ENCODE peak calls at places on chromosomes 4 and X, in ten cellular contexts. M is GM12878, F is endothelial cell of umbilical vein, A is HCT116, Y is SK-N-SH, W is H1, T is A549, H is WTC11, C is HepG2, E is K562. X is an unnamed sample.

GRCh38 chr4:24497221-24497620 is 87.1 kb downstream of the DHX15 start:
- DNase-seq in M (no peak), F (no peak), A (no peak), Y (no peak), W (no peak), T (no peak), H (no peak), C (no peak), E (no peak), X (no peak)

GRCh38 chr4:80710748-80711451 is 319.6 kb upstream of the BMP3 start:
- DNase-seq in M (no peak), F (no peak), A (no peak), Y (no peak), W (no peak), T (no peak), H (no peak), C (no peak), E (no peak), X (no peak)

GRCh38 chr4:123676550-123677229 is 280.1 kb downstream of the SPRY1 start:
- DNase-seq in M (no peak), F (no peak), A (no peak), Y (no peak), W (no peak), T (no peak), H (no peak), C (no peak), E (no peak), X (no peak)

GRCh38 chr4:38563703-38564490 is 100.1 kb upstream of the KLF3 start:
- DNase-seq in M (no peak), F (no peak), A (no peak), Y (no peak), W (no peak), T (no peak), H (no peak), C (no peak), E (no peak), X (no peak)

GRCh38 chr4:10690185-10690907 is 5.8 kb upstream of the CLNK start:
- DNase-seq in M (no peak), F (no peak), A (no peak), Y (no peak), W (no peak), T (no peak), H (no peak), C (no peak), E (no peak), X (no peak)

GRCh38 chr4:167622481-167623240 is 388.4 kb upstream of the SPOCK3 start:
- DNase-seq in M (no peak), F (peak; percentile 53), A (peak; percentile 46), Y (peak; percentile 53), W (no peak), T (peak; percentile 45), H (peak; percentile 70), C (peak; percentile 10), E (peak; percentile 17), X (peak; percentile 47)

GRCh38 chr4:18012115-18012806 is 9.3 kb downstream of the LCORL start:
- DNase-seq in M (no peak), F (no peak), A (no peak), Y (no peak), W (no peak), T (no peak), H (no peak), C (no peak), E (no peak), X (no peak)

GRCh38 chrX:18892881-18893280 is 91.0 kb downstream of the PHKA2 start:
- DNase-seq in M (no peak), F (no peak), A (no peak), Y (no peak), W (no peak), T (no peak), H (no peak), C (no peak), E (no peak), X (no peak)

GRCh38 chr4:143294310-143294709 is 42.4 kb upstream of the GAB1 start:
- DNase-seq in M (no peak), F (no peak), A (no peak), Y (peak; percentile 67), W (no peak), T (no peak), H (no peak), C (no peak), E (no peak), X (no peak)

GRCh38 chr4:143292858-143293257 is 43.8 kb upstream of the GAB1 start:
- DNase-seq in M (no peak), F (no peak), A (no peak), Y (no peak), W (no peak), T (no peak), H (no peak), C (no peak), E (no peak), X (no peak)

GRCh38 chr4:143294710-143295109 is 42.0 kb upstream of the GAB1 start:
- DNase-seq in M (no peak), F (no peak), A (no peak), Y (no peak), W (no peak), T (no peak), H (no peak), C (no peak), E (no peak), X (no peak)

GRCh38 chr4:143300860-143301259 is 35.8 kb upstream of the GAB1 start:
- DNase-seq in M (no peak), F (no peak), A (no peak), Y (no peak), W (no peak), T (no peak), H (no peak), C (no peak), E (no peak), X (no peak)

DNA sequence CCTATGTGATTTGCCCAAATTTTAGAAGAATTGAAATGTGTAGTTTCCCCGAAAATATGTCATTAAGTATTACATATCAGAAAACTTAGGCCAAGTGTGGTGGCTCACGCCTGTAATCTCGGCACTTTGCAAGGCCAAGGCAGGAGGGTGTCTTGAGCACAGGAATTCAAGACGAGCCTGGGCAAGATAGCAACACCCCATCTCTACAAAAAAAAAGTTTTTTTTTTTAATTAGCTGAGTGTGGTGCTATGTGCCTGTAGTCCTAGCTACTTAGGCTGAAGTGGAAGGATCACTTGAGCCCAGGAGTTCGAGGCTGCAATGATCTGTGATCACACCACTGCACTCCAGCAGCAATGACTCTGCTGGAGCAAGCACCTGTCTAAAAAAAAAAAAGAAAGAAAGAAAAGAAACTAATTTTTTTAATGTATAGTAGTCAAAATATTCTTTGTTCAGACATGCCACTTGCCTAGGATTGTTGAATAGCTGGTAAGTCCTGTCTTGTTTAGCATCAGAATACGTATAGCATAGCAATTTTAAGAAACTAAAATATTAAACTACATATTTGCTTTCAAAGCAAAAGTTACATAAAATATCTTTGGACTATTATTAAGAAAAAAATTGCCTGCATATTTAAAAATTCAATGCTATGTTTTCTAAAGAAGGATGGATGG is 40.1 kb upstream of the GAB1 start:
- DNase-seq in M (no peak), F (no peak), A (no peak), Y (no peak), W (no peak), T (no peak), H (no peak), C (no peak), E (no peak), X (no peak)
- TF ChIP-seq MAX in M (no peak), F (no peak), A (no peak), Y (no peak), W (no peak), T (no peak), H (no peak), C (no peak), E (no peak), X (no peak)

GRCh38 chr4:7157140-7157488 is 35.2 kb upstream of the SORCS2 start:
- DNase-seq in M (no peak), F (no peak), A (no peak), Y (peak; percentile 76), W (no peak), T (no peak), H (no peak), C (no peak), E (no peak), X (no peak)

GRCh38 chr4:7153711-7154110 is 38.6 kb upstream of the SORCS2 start:
- DNase-seq in M (no peak), F (no peak), A (no peak), Y (no peak), W (no peak), T (no peak), H (no peak), C (no peak), E (no peak), X (no peak)

GRCh38 chr4:7156273-7157139 is 35.8 kb upstream of the SORCS2 start:
- DNase-seq in M (no peak), F (peak; percentile 11), A (no peak), Y (peak; percentile 68), W (no peak), T (peak; percentile 27), H (peak; percentile 59), C (no peak), E (peak; percentile 50), X (no peak)

GRCh38 chr4:7154351-7154981 is 37.9 kb upstream of the SORCS2 start:
- DNase-seq in M (no peak), F (no peak), A (no peak), Y (no peak), W (no peak), T (no peak), H (no peak), C (no peak), E (no peak), X (no peak)

DNA sequence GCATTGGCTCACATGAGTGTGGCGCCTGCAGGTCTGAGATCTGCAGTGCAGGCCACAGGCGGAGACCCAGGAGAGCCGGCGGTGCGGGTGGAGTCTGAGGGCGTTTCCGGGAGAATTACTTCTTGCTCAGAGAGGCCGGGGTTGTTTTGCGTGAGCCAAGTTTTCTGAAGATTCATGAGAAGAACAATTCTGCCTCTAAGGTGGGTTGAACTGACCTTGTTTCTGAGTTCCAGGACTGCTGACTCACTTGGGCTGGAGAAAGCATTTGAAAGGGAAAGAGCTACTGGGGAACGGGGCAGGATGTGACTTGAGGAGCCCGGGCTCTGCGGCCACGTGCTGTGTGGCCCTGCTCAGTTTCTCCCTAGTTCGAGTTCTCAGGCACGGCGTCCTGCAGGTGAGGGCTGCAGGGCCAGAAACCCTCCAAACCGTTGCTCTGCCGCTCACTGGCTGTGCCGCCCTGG is 36.7 kb upstream of the SORCS2 start:
- DNase-seq in M (no peak), F (peak; percentile 7), A (no peak), Y (no peak), W (no peak), T (no peak), H (no peak), C (no peak), E (peak; percentile 32), X (no peak)
- TF ChIP-seq MAX in M (no peak), F (no peak), A (no peak), Y (no peak), W (no peak), T (no peak), H (no peak), C (no peak), E (no peak), X (no peak)

GRCh38 chr4:153518637-153519384 is 52.7 kb downstream of the TMEM131L start:
- DNase-seq in M (no peak), F (no peak), A (no peak), Y (no peak), W (no peak), T (no peak), H (no peak), C (peak; percentile 30), E (no peak), X (no peak)
- TF ChIP-seq MAX in M (no peak), F (no peak), A (no peak), Y (no peak), W (no peak), T (no peak), H (no peak), C (peak; percentile 68), E (peak; percentile 49), X (no peak)

GRCh38 chrX:103774070-103774642 is 2.5 kb upstream of the PLP1 start:
- DNase-seq in M (no peak), F (peak; percentile 40), A (peak; percentile 8), Y (peak; percentile 28), W (no peak), T (peak; percentile 42), H (no peak), C (peak; percentile 1), E (no peak), X (peak; percentile 10)

GRCh38 chrX:103779156-103779555 is 2.5 kb downstream of the PLP1 start:
- DNase-seq in M (no peak), F (peak; percentile 2), A (no peak), Y (peak; percentile 39), W (no peak), T (no peak), H (no peak), C (no peak), E (no peak), X (no peak)

GRCh38 chrX:103776586-103776985 is at the start of gene PLP1:
- DNase-seq in M (no peak), F (no peak), A (no peak), Y (no peak), W (no peak), T (no peak), H (no peak), C (no peak), E (no peak), X (no peak)

GRCh38 chrX:103773445-103773844 is 3.2 kb upstream of the PLP1 start:
- DNase-seq in M (no peak), F (no peak), A (no peak), Y (no peak), W (no peak), T (no peak), H (no peak), C (no peak), E (no peak), X (no peak)
- TF ChIP-seq MAX in M (no peak), F (no peak), A (no peak), Y (no peak), W (no peak), T (no peak), H (no peak), C (no peak), E (no peak), X (no peak)

X was measured in NB4.